ENCODE peak calls at places on chromosomes 12 and 14, in five cellular contexts. G, X, W, A and F are unnamed samples.

GRCh38 chr14:61923348-61923747 is 161.1 kb downstream of the SNAPC1 start:
- DNase-seq in G (no peak), X (no peak), W (no peak), A (no peak), F (no peak)

GRCh38 chr12:56644654-56645053 is 1.1 kb downstream of the ATP5F1B start:
- DNase-seq in G (peak), X (no peak), W (no peak), A (no peak), F (no peak)

GRCh38 chr14:94936411-94936892 is 166.5 kb upstream of the GSC start:
- DNase-seq in G (no peak), X (no peak), W (no peak), A (peak), F (peak)

GRCh38 chr14:77902806-77903205 is 102.9 kb downstream of the ADCK1 start:
- DNase-seq in G (no peak), X (no peak), W (no peak), A (no peak), F (no peak)

GRCh38 chr12:11969437-11970154 is 101.1 kb upstream of the BCL2L14 start:
- DNase-seq in G (no peak), X (peak), W (no peak), A (no peak), F (no peak)

GRCh38 chr14:73788871-73789590 is 62.6 kb upstream of the PTGR2 start:
- DNase-seq in G (peak), X (no peak), W (no peak), A (no peak), F (no peak)

GRCh38 chr14:61477845-61478438 is 156.6 kb downstream of the PRKCH start:
- DNase-seq in G (peak), X (no peak), W (no peak), A (no peak), F (peak)

GRCh38 chr12:111445311-111446043 is 39.8 kb downstream of the SH2B3 start:
- DNase-seq in G (no peak), X (no peak), W (no peak), A (no peak), F (no peak)

GRCh38 chr12:106195638-106196037 is 52.2 kb downstream of the CKAP4 start:
- DNase-seq in G (no peak), X (no peak), W (no peak), A (no peak), F (peak)

GRCh38 chr14:80323266-80323665 is 112.0 kb upstream of the DIO2 start:
- DNase-seq in G (no peak), X (no peak), W (no peak), A (no peak), F (no peak)

GRCh38 chr14:90580381-90581335 is 183.8 kb downstream of the CALM1 start:
- DNase-seq in G (no peak), X (no peak), W (no peak), A (peak), F (peak)

GRCh38 chr12:10042167-10042566 is 11.7 kb downstream of the CLEC9A start:
- DNase-seq in G (peak), X (no peak), W (no peak), A (no peak), F (no peak)

GRCh38 chr14:103943673-103944072 is 1.3 kb upstream of the RD3L start:
- DNase-seq in G (no peak), X (no peak), W (no peak), A (no peak), F (no peak)

GRCh38 chr12:14810953-14811483 is 3.0 kb downstream of the SMCO3 start:
- DNase-seq in G (peak), X (no peak), W (peak), A (no peak), F (no peak)

GRCh38 chr14:105150368-105151111 is 18.0 kb downstream of the JAG2 start:
- DNase-seq in G (no peak), X (no peak), W (no peak), A (no peak), F (no peak)

GRCh38 chr12:105319691-105320209 is 10.7 kb upstream of the C12orf75 start:
- DNase-seq in G (no peak), X (no peak), W (no peak), A (no peak), F (no peak)

GRCh38 chr12:45425426-45425825 is 209.5 kb downstream of the ANO6 start:
- DNase-seq in G (no peak), X (no peak), W (no peak), A (no peak), F (no peak)

GRCh38 chr12:28232212-28232928 is 42.1 kb downstream of the CCDC91 start:
- DNase-seq in G (no peak), X (peak), W (no peak), A (no peak), F (no peak)

GRCh38 chr14:29529418-29529817 is 398.2 kb downstream of the PRKD1 start:
- DNase-seq in G (peak), X (no peak), W (peak), A (peak), F (no peak)

GRCh38 chr12:67367843-67368242 is 98.7 kb downstream of the CAND1 start:
- DNase-seq in G (no peak), X (no peak), W (no peak), A (no peak), F (no peak)

GRCh38 chr14:31843361-31844091 is 233.6 kb upstream of the ARHGAP5 start:
- DNase-seq in G (peak), X (no peak), W (no peak), A (no peak), F (no peak)

GRCh38 chr12:53684654-53685220 is 8.9 kb upstream of the ATP5MC2 start:
- DNase-seq in G (no peak), X (no peak), W (no peak), A (no peak), F (no peak)

GRCh38 chr14:60151715-60152114 is 13.5 kb downstream of the DHRS7 start:
- DNase-seq in G (peak), X (no peak), W (no peak), A (no peak), F (peak)

GRCh38 chr12:12336511-12336910 is 13.5 kb downstream of the MANSC1 start:
- DNase-seq in G (no peak), X (no peak), W (no peak), A (no peak), F (no peak)

GRCh38 chr12:119397540-119397939 is 63.0 kb downstream of the CCDC60 start:
- DNase-seq in G (no peak), X (no peak), W (no peak), A (no peak), F (no peak)

GRCh38 chr12:57131896-57132744 is 3.8 kb downstream of the LRP1 start:
- DNase-seq in G (no peak), X (no peak), W (no peak), A (no peak), F (no peak)

GRCh38 chr12:112370868-112371510 is 11.2 kb downstream of the HECTD4 start:
- DNase-seq in G (no peak), X (no peak), W (no peak), A (no peak), F (no peak)

GRCh38 chr12:107238276-107238675 is 144.9 kb upstream of the CRY1 start:
- DNase-seq in G (no peak), X (no peak), W (no peak), A (no peak), F (no peak)

DNA sequence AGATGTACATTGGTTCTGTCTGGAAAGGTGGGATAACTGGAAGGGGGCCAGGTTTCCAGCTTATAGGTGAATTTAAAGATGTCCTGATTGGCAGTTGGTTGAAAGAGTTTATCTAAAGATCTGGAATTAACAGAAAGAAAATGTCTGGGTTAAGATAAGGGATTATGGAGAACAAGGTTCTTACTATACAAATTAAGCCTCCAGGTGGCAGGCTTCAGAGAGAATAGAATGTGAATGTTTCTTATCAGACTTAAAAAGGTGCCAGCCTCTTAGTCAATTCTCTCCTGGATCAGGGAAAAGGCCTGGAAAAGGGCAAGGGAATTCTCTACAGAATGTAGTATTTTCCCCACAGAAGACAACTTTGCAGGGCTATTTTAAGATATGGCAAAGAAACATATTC is 53.1 kb downstream of the CNTN1 start:
- DNase-seq in G (no peak), X (no peak), W (no peak), A (no peak), F (no peak)
- TF ChIP-seq CTCF in G (no peak), X (no peak), W (peak), A (no peak), F (peak)

GRCh38 chr14:101947904-101948665 is 16.3 kb upstream of the DYNC1H1 start:
- DNase-seq in G (peak), X (peak), W (peak), A (peak), F (peak)
- TF ChIP-seq CTCF in G (no peak), X (no peak), W (no peak), A (no peak), F (no peak)

DNA sequence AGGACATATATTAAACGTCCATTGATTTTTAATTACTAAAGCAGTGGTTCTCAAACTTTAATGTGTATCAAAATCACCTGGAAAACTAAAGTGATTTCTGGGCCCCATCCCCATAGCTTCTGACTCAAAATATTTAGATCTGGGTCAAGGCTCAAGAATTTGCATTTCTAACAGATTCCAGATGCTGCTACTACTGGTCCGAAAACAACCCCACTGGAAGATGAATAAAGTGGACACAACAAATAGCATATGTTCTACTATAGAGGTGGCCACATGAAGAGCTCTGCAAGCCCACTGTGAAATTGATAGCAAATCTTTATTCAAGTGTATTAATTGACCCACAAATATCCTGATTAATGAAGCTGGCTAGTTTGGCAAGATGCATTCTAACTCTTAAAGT is 69.4 kb downstream of the SPATA7 start:
- DNase-seq in G (no peak), X (no peak), W (no peak), A (no peak), F (no peak)
- TF ChIP-seq CTCF in G (no peak), X (no peak), W (no peak), A (no peak), F (no peak)

GRCh38 chr12:123983822-123984485 is 10.9 kb downstream of the ZNF664 start:
- DNase-seq in G (peak), X (peak), W (peak), A (peak), F (peak)
- TF ChIP-seq CTCF in G (peak), X (peak), W (no peak), A (peak), F (no peak)

DNA sequence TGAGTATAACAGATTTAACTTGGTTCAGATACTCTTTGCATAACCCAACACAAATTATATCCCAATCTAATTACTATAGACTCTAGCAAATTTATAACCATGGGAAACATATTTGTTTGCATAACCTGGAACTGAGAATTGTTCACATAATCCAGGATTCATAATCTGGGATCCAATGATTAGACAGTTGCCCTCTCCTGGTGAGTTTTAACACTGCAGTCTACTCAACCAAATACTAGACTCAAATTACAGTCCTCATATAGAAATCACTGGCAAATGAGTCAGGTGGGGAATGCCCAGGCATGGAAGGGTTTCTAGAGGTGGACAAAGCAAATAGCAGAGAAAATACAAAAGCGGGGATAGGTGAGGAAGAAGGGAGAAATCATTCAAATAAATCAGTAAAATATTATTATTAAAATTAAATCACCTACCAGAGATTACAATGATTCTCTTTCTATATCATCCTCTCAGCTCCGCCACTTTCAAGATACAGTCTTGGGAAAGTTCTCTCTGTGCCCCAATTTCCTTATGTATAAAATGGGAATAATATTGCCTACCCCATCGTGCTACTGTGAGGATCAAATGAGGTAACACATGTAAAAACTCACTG is 9.4 kb downstream of the GCH1 start:
- DNase-seq in G (peak), X (no peak), W (peak), A (peak), F (peak)
- TF ChIP-seq CTCF in G (peak), X (peak), W (peak), A (peak), F (peak)